ENCODE peak calls at places on chromosomes 12 and 14, in eight cellular contexts. J is left colon, E is HS-5, H is T-cell, D is NCI-H2029, Q is LoVo, Y is non-pigmented ciliary epithelial cell, O is pons. K is an unnamed sample.

GRCh38 chr12:69275471-69275891 is 36.1 kb downstream of the CPSF6 start:
- DNase-seq in Q (no peak), Y (no peak), O (peak; percentile 8), D (no peak), J (no peak), H (no peak), E (no peak), K (no peak)

GRCh38 chr12:115023279-115023678 is 339.3 kb upstream of the TBX3 start:
- DNase-seq in E (no peak), Y (no peak), H (no peak), Q (no peak), O (no peak), D (no peak), J (no peak), K (no peak)

GRCh38 chr12:82144505-82144904 is 213.7 kb downstream of the CCDC59 start:
- DNase-seq in H (no peak), J (no peak), E (no peak), O (no peak), Y (no peak), D (no peak), Q (no peak), K (no peak)

GRCh38 chr14:91063119-91063518 is 2.7 kb upstream of the RPS6KA5 start:
- DNase-seq in E (no peak), J (no peak), H (peak; percentile 62), O (no peak), Q (no peak), Y (no peak), D (no peak), K (no peak)

GRCh38 chr12:2288001-2288400 is 235.2 kb downstream of the CACNA1C start:
- DNase-seq in Q (no peak), H (no peak), E (no peak), J (no peak), Y (no peak), O (no peak), D (no peak), K (no peak)

GRCh38 chr12:6570264-6570887 is 2.3 kb upstream of the NOP2 start:
- DNase-seq in Y (no peak), D (peak; percentile 16), Q (peak; percentile 47), J (peak; percentile 44), H (peak; percentile 27), E (no peak), O (no peak), K (no peak)

GRCh38 chr12:27277846-27278260 is 33.8 kb downstream of the STK38L start:
- DNase-seq in Y (peak; percentile 67), J (peak; percentile 53), Q (peak; percentile 61), E (peak; percentile 30), D (no peak), H (no peak), O (peak; percentile 52), K (no peak)

GRCh38 chr12:42450248-42450647 is 124.3 kb downstream of the PPHLN1 start:
- DNase-seq in E (no peak), O (no peak), H (no peak), D (no peak), Y (no peak), Q (no peak), J (no peak), K (no peak)

GRCh38 chr12:14961466-14962155 is at the start of gene ARHGDIB:
- DNase-seq in Y (no peak), H (peak; percentile 91), J (peak; percentile 49), E (no peak), O (peak; percentile 70), D (no peak), Q (no peak), K (no peak)

GRCh38 chr14:81176224-81176623 is 44.5 kb downstream of the GTF2A1 start:
- DNase-seq in Y (no peak), O (peak; percentile 63), Q (no peak), D (no peak), E (no peak), H (peak; percentile 36), J (peak; percentile 37), K (peak; percentile 32)

GRCh38 chr12:108691995-108692808 is 39.1 kb downstream of the CORO1C start:
- DNase-seq in J (peak; percentile 39), Y (no peak), H (peak; percentile 43), E (no peak), Q (no peak), O (peak; percentile 94), D (peak; percentile 92), K (peak; percentile 85)

GRCh38 chr12:50848963-50849362 is 6.2 kb downstream of the TMPRSS12 start:
- DNase-seq in J (no peak), E (no peak), H (no peak), Y (no peak), D (no peak), O (no peak), Q (no peak), K (no peak)

GRCh38 chr12:49232940-49233841 is 31.7 kb upstream of the TUBA1C start:
- DNase-seq in Q (no peak), J (peak; percentile 34), Y (no peak), E (no peak), O (peak; percentile 89), H (no peak), D (no peak), K (peak; percentile 81)

GRCh38 chr12:120980800-120981368 is 2.5 kb downstream of the HNF1A start:
- DNase-seq in E (no peak), O (no peak), H (no peak), Q (peak; percentile 22), D (no peak), J (peak; percentile 60), Y (no peak), K (no peak)

GRCh38 chr14:77119852-77120251 is 21.7 kb downstream of the ZDHHC22 start:
- DNase-seq in O (no peak), Y (no peak), Q (no peak), H (no peak), J (no peak), D (no peak), E (no peak), K (no peak)

GRCh38 chr12:38116968-38117367 is 199.6 kb upstream of the ALG10B start:
- DNase-seq in J (no peak), O (no peak), E (no peak), Q (no peak), D (no peak), H (no peak), Y (no peak), K (no peak)

GRCh38 chr12:91874086-91874865 is 271.4 kb downstream of the BTG1 start:
- DNase-seq in J (no peak), E (no peak), O (no peak), Q (no peak), Y (no peak), H (no peak), D (no peak), K (no peak)

GRCh38 chr12:78181544-78182162 is 351.0 kb downstream of the NAV3 start:
- DNase-seq in J (no peak), Y (no peak), D (peak; percentile 26), Q (peak; percentile 77), H (no peak), O (peak; percentile 19), E (no peak), K (no peak)

GRCh38 chr12:91774471-91774921 is 371.1 kb downstream of the BTG1 start:
- DNase-seq in Y (no peak), E (peak; percentile 28), Q (peak; percentile 40), H (no peak), D (no peak), O (no peak), J (no peak), K (no peak)

GRCh38 chr12:49345840-49346658 is 639 bp upstream of the DNAJC22 start:
- DNase-seq in E (no peak), J (no peak), O (no peak), Q (no peak), H (no peak), D (no peak), Y (no peak), K (no peak)

GRCh38 chr14:50397461-50398196 is 948 bp upstream of the CDKL1 start:
- DNase-seq in J (peak; percentile 56), D (no peak), Q (no peak), E (peak; percentile 23), O (no peak), H (no peak), Y (no peak), K (peak; percentile 52)

GRCh38 chr12:132604108-132605054 is 6.0 kb downstream of the LRCOL1 start:
- DNase-seq in Y (no peak), Q (no peak), O (no peak), E (no peak), H (no peak), J (no peak), D (no peak), K (no peak)

GRCh38 chr12:38586652-38587219 is 270.2 kb downstream of the ALG10B start:
- DNase-seq in Q (no peak), Y (peak; percentile 1), D (no peak), O (no peak), J (no peak), H (no peak), E (peak; percentile 64), K (no peak)

GRCh38 chr14:87332001-87332400 is 661.0 kb downstream of the GALC start:
- DNase-seq in Q (no peak), D (no peak), O (no peak), J (no peak), E (no peak), Y (peak; percentile 15), H (no peak), K (no peak)

GRCh38 chr12:64157110-64157509 is 65.0 kb downstream of the KICS2 start:
- DNase-seq in J (no peak), Y (no peak), Q (no peak), H (no peak), D (no peak), O (no peak), E (no peak), K (no peak)

GRCh38 chr14:56131865-56132830 is 13.9 kb downstream of the PELI2 start:
- DNase-seq in J (no peak), O (no peak), H (no peak), Y (no peak), D (peak; percentile 13), E (no peak), Q (no peak), K (no peak)

GRCh38 chr12:109947511-109947910 is 47.4 kb downstream of the TCHP start:
- DNase-seq in Q (no peak), D (no peak), E (no peak), J (no peak), Y (peak; percentile 53), O (peak; percentile 82), H (no peak), K (no peak)

GRCh38 chr12:118685983-118686607 is 295.2 kb upstream of the SRRM4 start:
- DNase-seq in E (no peak), D (no peak), O (no peak), H (no peak), J (peak; percentile 44), Y (no peak), Q (no peak), K (no peak)

GRCh38 chr14:100634026-100634425 is 46.8 kb upstream of the BEGAIN start:
- DNase-seq in J (no peak), O (no peak), D (no peak), E (no peak), H (no peak), Q (no peak), Y (no peak), K (no peak)

GRCh38 chr12:106633451-106633823 is 50.6 kb downstream of the RFX4 start:
- DNase-seq in J (no peak), Y (peak; percentile 37), Q (peak; percentile 89), E (no peak), D (no peak), H (no peak), O (no peak), K (no peak)

GRCh38 chr12:6370994-6371754 is 4.2 kb downstream of the SCNN1A start:
- DNase-seq in E (no peak), Y (no peak), Q (peak; percentile 99), O (no peak), J (peak; percentile 89), H (no peak), D (peak; percentile 95), K (no peak)

GRCh38 chr12:115132145-115132544 is 448.2 kb upstream of the TBX3 start:
- DNase-seq in Q (no peak), E (no peak), H (no peak), D (no peak), O (no peak), Y (no peak), J (no peak), K (no peak)

GRCh38 chr14:91929700-91930099 is 17.8 kb downstream of the FBLN5 start:
- DNase-seq in D (no peak), E (no peak), Y (no peak), H (no peak), O (no peak), J (no peak), Q (no peak), K (no peak)

GRCh38 chr12:124498178-124498869 is 69.1 kb downstream of the NCOR2 start:
- DNase-seq in Q (no peak), H (no peak), D (no peak), Y (no peak), O (no peak), E (no peak), J (no peak), K (no peak)

K was measured in midbrain.